ENCODE peak calls at places on chromosomes 4 and X, in five cellular contexts. One of them, this sample, is unnamed.

GRCh38 chr4:187304131-187304530 is 580.5 kb upstream of the FAT1 start:
- DNase-seq in stomach: no peak
- DNase-seq in SK-N-SH: no peak
- DNase-seq in HFF-Myc: no peak
- DNase-seq in GM06990: no peak
- DNase-seq in this sample: no peak

GRCh38 chrX:112477653-112478052 is 202.1 kb downstream of the LHFPL1 start:
- DNase-seq in stomach: no peak
- DNase-seq in SK-N-SH: no peak
- DNase-seq in HFF-Myc: no peak
- DNase-seq in GM06990: no peak
- DNase-seq in this sample: no peak

GRCh38 chr4:185782523-185782922 is 29.5 kb downstream of the SORBS2 start:
- DNase-seq in stomach: no peak
- DNase-seq in SK-N-SH: peak
- DNase-seq in HFF-Myc: no peak
- DNase-seq in GM06990: no peak
- DNase-seq in this sample: no peak

GRCh38 chr4:121686265-121686664 is 10.5 kb downstream of the ANXA5 start:
- DNase-seq in stomach: no peak
- DNase-seq in SK-N-SH: no peak
- DNase-seq in HFF-Myc: no peak
- DNase-seq in GM06990: no peak
- DNase-seq in this sample: no peak

GRCh38 chr4:176964116-176964691 is 171.5 kb upstream of the VEGFC start:
- DNase-seq in stomach: no peak
- DNase-seq in SK-N-SH: no peak
- DNase-seq in HFF-Myc: no peak
- DNase-seq in GM06990: no peak
- DNase-seq in this sample: peak

GRCh38 chrX:7218321-7219152 is 70.6 kb upstream of the PUDP start:
- DNase-seq in stomach: no peak
- DNase-seq in SK-N-SH: no peak
- DNase-seq in HFF-Myc: no peak
- DNase-seq in GM06990: no peak
- DNase-seq in this sample: no peak

GRCh38 chrX:3706481-3706880 is 7.0 kb downstream of the PRKX start:
- DNase-seq in stomach: no peak
- DNase-seq in SK-N-SH: no peak
- DNase-seq in HFF-Myc: no peak
- DNase-seq in GM06990: no peak
- DNase-seq in this sample: no peak

GRCh38 chr4:14627038-14627437 is 375.2 kb upstream of the CPEB2 start:
- DNase-seq in stomach: no peak
- DNase-seq in SK-N-SH: peak
- DNase-seq in HFF-Myc: no peak
- DNase-seq in GM06990: no peak
- DNase-seq in this sample: no peak

GRCh38 chr4:103018391-103019318 is 850 bp downstream of the SLC9B1 start:
- DNase-seq in stomach: no peak
- DNase-seq in SK-N-SH: peak
- DNase-seq in HFF-Myc: no peak
- DNase-seq in GM06990: no peak
- DNase-seq in this sample: peak

GRCh38 chrX:31633349-31633748 is 561.5 kb upstream of the FTHL17 start:
- DNase-seq in stomach: no peak
- DNase-seq in SK-N-SH: no peak
- DNase-seq in HFF-Myc: no peak
- DNase-seq in GM06990: no peak
- DNase-seq in this sample: no peak

GRCh38 chr4:53622739-53623151 is 31.5 kb upstream of the LNX1 start:
- DNase-seq in stomach: no peak
- DNase-seq in SK-N-SH: no peak
- DNase-seq in HFF-Myc: no peak
- DNase-seq in GM06990: no peak
- DNase-seq in this sample: no peak

GRCh38 chrX:13764284-13764683 is 29.7 kb downstream of the OFD1 start:
- DNase-seq in stomach: no peak
- DNase-seq in SK-N-SH: no peak
- DNase-seq in HFF-Myc: no peak
- DNase-seq in GM06990: no peak
- DNase-seq in this sample: no peak

GRCh38 chr4:55517526-55518229 is 29.0 kb downstream of the CLOCK start:
- DNase-seq in stomach: no peak
- DNase-seq in SK-N-SH: no peak
- DNase-seq in HFF-Myc: no peak
- DNase-seq in GM06990: peak
- DNase-seq in this sample: no peak

GRCh38 chrX:13937370-13938052 is 92.2 kb downstream of the GEMIN8 start:
- DNase-seq in stomach: no peak
- DNase-seq in SK-N-SH: peak
- DNase-seq in HFF-Myc: no peak
- DNase-seq in GM06990: no peak
- DNase-seq in this sample: peak

GRCh38 chr4:32689520-32689919 is 1969.4 kb downstream of the PCDH7 start:
- DNase-seq in stomach: no peak
- DNase-seq in SK-N-SH: no peak
- DNase-seq in HFF-Myc: no peak
- DNase-seq in GM06990: no peak
- DNase-seq in this sample: no peak

GRCh38 chrX:123184199-123184857 is at the start of gene GRIA3:
- DNase-seq in stomach: no peak
- DNase-seq in SK-N-SH: peak
- DNase-seq in HFF-Myc: no peak
- DNase-seq in GM06990: peak
- DNase-seq in this sample: no peak

GRCh38 chr4:87913871-87914270 is 61.6 kb upstream of the SPP1 start:
- DNase-seq in stomach: no peak
- DNase-seq in SK-N-SH: no peak
- DNase-seq in HFF-Myc: no peak
- DNase-seq in GM06990: no peak
- DNase-seq in this sample: no peak

GRCh38 chrX:151153086-151153485 is 23.3 kb upstream of the GPR50 start:
- DNase-seq in stomach: no peak
- DNase-seq in SK-N-SH: no peak
- DNase-seq in HFF-Myc: peak
- DNase-seq in GM06990: no peak
- DNase-seq in this sample: peak
- TF ChIP-seq CTCF in stomach: no peak
- TF ChIP-seq CTCF in SK-N-SH: peak
- TF ChIP-seq CTCF in HFF-Myc: no peak
- TF ChIP-seq CTCF in GM06990: peak
- TF ChIP-seq CTCF in this sample: no peak

DNA sequence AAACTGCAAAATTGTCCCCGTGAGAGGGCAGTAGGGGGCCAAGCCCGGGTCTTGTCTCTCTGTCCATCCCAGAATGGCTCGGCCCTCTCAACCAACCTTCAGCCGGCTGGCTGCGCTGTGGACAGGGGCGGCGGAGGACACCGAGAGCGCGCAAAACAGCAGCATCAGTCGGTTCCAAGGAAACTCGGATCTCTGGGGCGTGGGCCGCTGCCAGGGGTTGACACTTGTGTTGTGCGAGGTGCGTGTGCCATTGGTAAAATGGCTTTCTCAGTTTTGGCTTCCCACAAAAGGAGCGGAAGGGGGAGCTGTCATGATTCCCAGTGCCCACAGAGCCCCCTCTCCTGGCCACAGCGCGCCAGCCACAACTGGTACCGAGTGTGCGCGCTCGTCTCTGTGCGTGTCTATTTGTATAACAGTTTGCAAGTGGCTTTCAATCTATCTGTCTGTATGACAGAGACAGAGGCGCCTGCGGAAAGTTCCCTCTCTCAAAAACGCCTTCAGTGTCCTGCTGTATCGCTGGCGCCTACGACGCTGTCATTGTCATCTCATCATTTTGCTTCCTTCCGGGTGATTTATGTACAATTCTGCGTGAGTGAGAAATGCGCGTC is 1.9 kb downstream of the DKK2 start:
- DNase-seq in stomach: no peak
- DNase-seq in SK-N-SH: peak
- DNase-seq in HFF-Myc: no peak
- DNase-seq in GM06990: no peak
- DNase-seq in this sample: peak
- TF ChIP-seq CTCF in stomach: no peak
- TF ChIP-seq CTCF in SK-N-SH: peak
- TF ChIP-seq CTCF in HFF-Myc: peak
- TF ChIP-seq CTCF in GM06990: peak
- TF ChIP-seq CTCF in this sample: peak

DNA sequence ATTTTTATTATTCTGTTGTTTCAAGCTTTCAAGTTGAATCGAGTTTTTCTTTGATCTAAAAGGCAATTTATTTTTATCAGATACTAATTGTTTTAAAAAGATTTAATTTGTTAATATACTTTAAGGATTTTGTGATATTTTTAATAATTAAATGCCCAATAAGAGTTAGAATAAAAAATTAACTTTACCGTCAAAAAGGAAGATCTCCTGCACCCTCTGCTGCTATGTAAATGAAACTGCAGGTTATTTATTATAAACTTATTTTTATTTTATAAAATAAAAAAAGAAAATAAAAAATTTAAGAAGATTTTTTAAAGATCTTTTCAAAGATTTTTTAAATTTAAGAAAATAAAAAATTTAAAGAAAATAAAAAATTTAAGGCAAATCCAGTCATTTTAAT is 166.1 kb downstream of the CCSER1 start:
- DNase-seq in stomach: no peak
- DNase-seq in SK-N-SH: no peak
- DNase-seq in HFF-Myc: no peak
- DNase-seq in GM06990: no peak
- DNase-seq in this sample: no peak
- TF ChIP-seq CTCF in stomach: no peak
- TF ChIP-seq CTCF in SK-N-SH: peak
- TF ChIP-seq CTCF in HFF-Myc: peak
- TF ChIP-seq CTCF in GM06990: no peak
- TF ChIP-seq CTCF in this sample: no peak

GRCh38 chrX:68789966-68790365 is 38.9 kb upstream of the EFNB1 start:
- DNase-seq in stomach: no peak
- DNase-seq in SK-N-SH: no peak
- DNase-seq in HFF-Myc: no peak
- DNase-seq in GM06990: no peak
- DNase-seq in this sample: no peak
- TF ChIP-seq CTCF in stomach: no peak
- TF ChIP-seq CTCF in SK-N-SH: no peak
- TF ChIP-seq CTCF in HFF-Myc: no peak
- TF ChIP-seq CTCF in GM06990: no peak
- TF ChIP-seq CTCF in this sample: no peak

GRCh38 chrX:153689654-153690465 is 2.1 kb downstream of the SLC6A8 start:
- DNase-seq in stomach: no peak
- DNase-seq in SK-N-SH: peak
- DNase-seq in HFF-Myc: no peak
- DNase-seq in GM06990: no peak
- DNase-seq in this sample: no peak
- TF ChIP-seq CTCF in stomach: no peak
- TF ChIP-seq CTCF in SK-N-SH: peak
- TF ChIP-seq CTCF in HFF-Myc: peak
- TF ChIP-seq CTCF in GM06990: no peak
- TF ChIP-seq CTCF in this sample: peak

GRCh38 chr4:147157860-147158701 is 212.4 kb upstream of the TTC29 start:
- DNase-seq in stomach: peak
- DNase-seq in SK-N-SH: peak
- DNase-seq in HFF-Myc: no peak
- DNase-seq in GM06990: peak
- DNase-seq in this sample: peak
- TF ChIP-seq CTCF in stomach: no peak
- TF ChIP-seq CTCF in SK-N-SH: no peak
- TF ChIP-seq CTCF in HFF-Myc: no peak
- TF ChIP-seq CTCF in GM06990: no peak
- TF ChIP-seq CTCF in this sample: no peak

GRCh38 chrX:136954930-136955329 is 74.4 kb upstream of the RBMX start:
- DNase-seq in stomach: no peak
- DNase-seq in SK-N-SH: peak
- DNase-seq in HFF-Myc: peak
- DNase-seq in GM06990: no peak
- DNase-seq in this sample: no peak
- TF ChIP-seq CTCF in stomach: peak
- TF ChIP-seq CTCF in SK-N-SH: peak
- TF ChIP-seq CTCF in HFF-Myc: no peak
- TF ChIP-seq CTCF in GM06990: peak
- TF ChIP-seq CTCF in this sample: no peak